ENCODE peak calls at places on chromosomes 11 and 22, in eight cellular contexts. Q, P, R, D, E, F, H and K are unnamed samples.

GRCh38 chr11:44709966-44710365 is 16.8 kb upstream of the TSPAN18 start:
- DNase-seq in F (no peak), P (no peak), H (no peak), R (no peak), Q (peak; percentile 14), E (peak; percentile 27), D (no peak), K (no peak)

GRCh38 chr11:61999141-61999975 is 31.9 kb upstream of the FTH1 start:
- DNase-seq in H (peak; percentile 28), P (no peak), R (no peak), Q (no peak), E (no peak), F (no peak), D (no peak), K (peak; percentile 48)

GRCh38 chr22:31692186-31692886 is 30.3 kb upstream of the PISD start:
- DNase-seq in R (no peak), D (no peak), H (peak; percentile 74), Q (peak; percentile 59), F (no peak), E (peak; percentile 68), P (no peak), K (peak; percentile 23)

GRCh38 chr22:42794551-42795510 is 62.2 kb downstream of the ARFGAP3 start:
- DNase-seq in Q (no peak), H (no peak), F (no peak), R (peak; percentile 26), P (no peak), D (peak; percentile 36), E (no peak), K (no peak)

GRCh38 chr22:41524809-41525449 is 19.3 kb downstream of the POLR3H start:
- DNase-seq in D (peak; percentile 47), P (peak; percentile 38), Q (no peak), F (no peak), R (no peak), H (peak; percentile 85), E (no peak), K (no peak)

GRCh38 chr22:24112188-24112587 is 69.1 kb upstream of the SUSD2 start:
- DNase-seq in E (peak; percentile 15), Q (peak; percentile 7), R (no peak), H (no peak), P (no peak), D (peak; percentile 50), F (no peak), K (no peak)

GRCh38 chr22:20507253-20508066 is at the start of gene MED15:
- DNase-seq in P (peak; percentile 93), Q (peak; percentile 83), H (peak; percentile 94), F (peak; percentile 69), R (peak; percentile 92), D (peak; percentile 95), E (peak; percentile 89), K (peak; percentile 92)

GRCh38 chr11:128610765-128611617 is 23.6 kb upstream of the ETS1 start:
- DNase-seq in H (peak; percentile 92), F (no peak), E (no peak), P (peak; percentile 77), R (no peak), D (no peak), Q (no peak), K (no peak)

GRCh38 chr22:49671331-49672012 is 156.2 kb downstream of the BRD1 start:
- DNase-seq in H (no peak), D (no peak), F (no peak), R (no peak), P (no peak), E (no peak), Q (no peak), K (no peak)

GRCh38 chr11:2312232-2313042 is 10.6 kb downstream of the TSPAN32 start:
- DNase-seq in F (no peak), H (peak; percentile 21), E (peak; percentile 49), D (no peak), R (no peak), Q (peak; percentile 70), P (no peak), K (no peak)

GRCh38 chr11:111155021-111155420 is 90.5 kb upstream of the POU2AF2 start:
- DNase-seq in E (peak; percentile 20), F (no peak), H (no peak), R (no peak), P (no peak), Q (no peak), D (no peak), K (no peak)

GRCh38 chr11:31810779-31811647 is at the start of gene PAX6:
- DNase-seq in D (peak; percentile 88), P (peak; percentile 22), F (peak; percentile 21), H (peak; percentile 61), E (peak; percentile 19), R (peak; percentile 68), Q (peak; percentile 74), K (peak; percentile 54)

GRCh38 chr11:14386895-14387480 is 28.0 kb upstream of the RRAS2 start:
- DNase-seq in P (no peak), F (no peak), H (no peak), R (peak; percentile 37), Q (no peak), E (peak; percentile 89), D (peak; percentile 98), K (no peak)

GRCh38 chr11:7672960-7673723 is at the start of gene CYB5R2:
- DNase-seq in D (peak; percentile 84), Q (no peak), E (peak; percentile 5), H (no peak), F (peak; percentile 13), P (peak; percentile 81), R (peak; percentile 68), K (peak; percentile 70)

DNA sequence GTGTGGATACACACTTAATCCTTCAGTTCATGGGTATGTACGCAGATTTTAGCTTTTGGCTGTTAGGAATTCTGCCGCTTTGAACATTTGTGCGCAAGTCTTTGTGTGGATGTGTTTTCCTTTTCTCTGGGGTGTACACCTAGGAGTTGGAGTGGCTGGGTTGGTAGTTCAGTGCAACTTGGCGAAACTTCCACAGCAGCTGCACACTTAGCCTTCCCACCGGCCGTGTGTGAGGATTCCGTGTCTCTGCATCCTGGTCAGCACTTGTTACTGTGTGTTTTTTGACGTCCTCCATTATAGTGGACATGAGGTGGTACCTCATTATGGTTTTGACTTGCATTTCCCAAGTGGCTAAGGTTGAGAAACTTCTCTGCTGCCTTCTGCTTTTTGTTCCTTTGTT is 72.2 kb upstream of the SLC25A18 start:
- DNase-seq in R (no peak), Q (no peak), P (no peak), E (no peak), H (no peak), F (no peak), D (no peak), K (no peak)
- H3K4me1 ChIP-seq in R (peaks cover 15% of the 10 kb centered on the region), Q (no peaks in the 10 kb centered on the region), P (no peaks in the 10 kb centered on the region), E (no peaks in the 10 kb centered on the region), H (no peaks in the 10 kb centered on the region), F (no peaks in the 10 kb centered on the region), D (peaks cover 5% of the 10 kb centered on the region), K (no peaks in the 10 kb centered on the region)

GRCh38 chr22:26122920-26123468 is 46.3 kb upstream of the SEZ6L start:
- DNase-seq in E (no peak), P (no peak), F (no peak), D (no peak), H (peak; percentile 12), Q (no peak), R (no peak), K (no peak)
- H3K27me3 ChIP-seq in E (no peaks in the 10 kb centered on the region), P (no peaks in the 10 kb centered on the region), F (peaks cover 36% of the 10 kb centered on the region), D (no peaks in the 10 kb centered on the region), H (no peaks in the 10 kb centered on the region), Q (no peaks in the 10 kb centered on the region), R (no peaks in the 10 kb centered on the region), K (no peaks in the 10 kb centered on the region)

DNA sequence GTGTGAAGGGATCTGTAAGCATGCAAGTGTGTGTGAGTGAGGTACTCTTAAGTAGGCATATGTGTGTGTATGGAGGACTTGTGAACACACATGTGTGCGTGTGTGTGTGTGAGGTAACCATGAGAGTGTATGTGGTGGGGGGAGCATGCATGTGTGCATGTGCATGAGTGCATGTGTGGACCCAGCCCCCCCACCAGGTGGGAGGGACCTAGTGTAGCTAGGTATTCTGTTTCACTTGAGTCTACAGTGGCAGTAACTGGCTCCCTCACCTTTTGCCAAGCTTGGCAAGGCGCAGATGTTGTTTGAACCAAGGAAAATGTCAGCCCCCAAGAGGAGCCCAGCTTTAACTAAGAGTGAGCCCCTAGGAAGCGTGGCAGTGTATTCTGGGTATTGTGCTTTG is 582.6 kb downstream of the BUD13 start:
- DNase-seq in D (no peak), E (no peak), F (no peak), H (no peak), Q (no peak), P (no peak), R (no peak), K (no peak)
- H3K27ac ChIP-seq in D (no peak overlapping the region), E (no peak overlapping the region), F (no peak overlapping the region), H (no peak overlapping the region), Q (no peak overlapping the region), P (no peak overlapping the region), R (no peak overlapping the region), K (no peak overlapping the region)

GRCh38 chr11:64864473-64865285 is 13.7 kb downstream of the EHD1 start:
- DNase-seq in E (peak; percentile 97), R (peak; percentile 46), P (peak; percentile 66), H (peak; percentile 68), F (no peak), D (no peak), Q (no peak), K (no peak)
- H3K4me1 ChIP-seq in E (peaks cover 45% of the 10 kb centered on the region), R (peaks cover 45% of the 10 kb centered on the region), P (peaks cover 83% of the 10 kb centered on the region), H (peaks cover 100% of the 10 kb centered on the region), F (peaks cover 78% of the 10 kb centered on the region), D (no peaks in the 10 kb centered on the region), Q (peaks cover 65% of the 10 kb centered on the region), K (peaks cover 15% of the 10 kb centered on the region)